ENCODE peak calls at places on chromosomes 6 and 20, in four cellular contexts. D is IMR-90, F is psoas muscle, X is heart right ventricle. C is an unnamed sample.
A peak's percentile ranks its signal among the peaks of the same experiment; 100 is the strongest.

GRCh38 chr6:150418825-150419594 is 50.2 kb downstream of the IYD start:
- DNase-seq in X (peak; percentile 75), D (peak; percentile 36), F (peak; percentile 76), C (peak; percentile 65)

GRCh38 chr6:34546551-34547321 is 9.4 kb downstream of the SPDEF start:
- DNase-seq in X (peak; percentile 66), F (no peak), D (no peak), C (no peak)

GRCh38 chr20:63022501-63022900 is 15.7 kb upstream of the BHLHE23 start:
- DNase-seq in X (no peak), D (no peak), F (peak; percentile 33), C (no peak)

GRCh38 chr6:132052096-132052495 is 100.9 kb upstream of the CCN2 start:
- DNase-seq in D (no peak), F (no peak), X (no peak), C (no peak)

GRCh38 chr20:36573103-36573797 is at the start of gene TGIF2:
- DNase-seq in F (peak; percentile 85), X (peak; percentile 84), D (peak; percentile 81), C (peak; percentile 99)

GRCh38 chr6:224350-224749 is 67.9 kb upstream of the DUSP22 start:
- DNase-seq in X (no peak), F (no peak), D (no peak), C (no peak)

GRCh38 chr6:81049425-81050042 is 702.9 kb downstream of the TENT5A start:
- DNase-seq in F (no peak), X (no peak), D (peak; percentile 8), C (no peak)

GRCh38 chr6:26021350-26022165 is 59.0 kb downstream of the TRIM38 start:
- DNase-seq in F (peak; percentile 92), X (peak; percentile 89), D (peak; percentile 93), C (peak; percentile 95)

GRCh38 chr6:108117427-108118358 is 43.2 kb upstream of the OSTM1 start:
- DNase-seq in F (peak; percentile 57), X (peak; percentile 33), D (peak; percentile 21), C (no peak)

GRCh38 chr6:71706523-71706922 is 179.8 kb upstream of the RIMS1 start:
- DNase-seq in X (no peak), D (no peak), F (no peak), C (no peak)

GRCh38 chr6:154508573-154509375 is 1.7 kb downstream of the CNKSR3 start:
- DNase-seq in X (no peak), F (no peak), D (peak; percentile 56), C (peak; percentile 49)

GRCh38 chr6:154506108-154506507 is 4.4 kb downstream of the CNKSR3 start:
- DNase-seq in D (no peak), F (no peak), X (no peak), C (no peak)

GRCh38 chr6:154504865-154505449 is 5.5 kb downstream of the CNKSR3 start:
- DNase-seq in X (no peak), F (no peak), D (no peak), C (no peak)

GRCh38 chr6:154509421-154510143 is 903 bp downstream of the CNKSR3 start:
- DNase-seq in X (peak; percentile 35), F (peak; percentile 53), D (no peak), C (peak; percentile 45)

DNA sequence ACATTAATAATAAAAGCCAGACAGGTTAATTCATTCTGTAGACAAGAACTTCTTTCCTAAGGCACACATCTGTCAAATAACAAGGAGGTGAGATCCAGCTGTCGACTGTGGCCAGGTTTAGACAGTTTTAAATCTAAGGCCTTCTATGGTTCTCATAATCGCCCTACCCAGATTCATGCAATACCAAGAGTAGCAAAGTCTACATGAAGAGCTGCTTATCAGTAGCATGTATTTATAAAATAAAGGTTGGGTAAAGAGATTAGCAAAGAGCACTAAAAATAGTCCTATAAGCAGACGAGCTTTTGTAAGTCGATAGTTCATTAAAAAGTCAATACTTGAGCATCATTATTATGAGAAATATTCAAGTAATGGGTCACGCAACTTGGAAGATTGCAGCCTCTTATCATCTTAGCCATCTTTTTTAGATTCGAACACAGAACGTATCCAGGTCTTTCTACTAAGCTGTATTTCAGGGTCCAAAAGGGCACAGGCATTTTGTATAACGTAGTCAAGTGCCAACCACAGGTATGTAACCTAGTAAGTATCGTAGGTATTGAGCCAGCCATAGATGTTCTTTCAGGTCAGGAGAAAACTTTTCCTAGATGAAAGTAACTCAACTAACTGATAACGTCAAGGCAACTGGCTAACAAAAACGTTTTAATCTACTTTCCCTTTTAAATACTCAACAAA is 3.1 kb downstream of the CNKSR3 start:
- DNase-seq in F (no peak), D (no peak), X (no peak), C (no peak)
- H3K4me1 ChIP-seq in F (peaks cover 6% of the 10 kb centered on the region), D (peaks cover 7% of the 10 kb centered on the region), X (peaks cover 53% of the 10 kb centered on the region), C (peaks cover 24% of the 10 kb centered on the region)

DNA sequence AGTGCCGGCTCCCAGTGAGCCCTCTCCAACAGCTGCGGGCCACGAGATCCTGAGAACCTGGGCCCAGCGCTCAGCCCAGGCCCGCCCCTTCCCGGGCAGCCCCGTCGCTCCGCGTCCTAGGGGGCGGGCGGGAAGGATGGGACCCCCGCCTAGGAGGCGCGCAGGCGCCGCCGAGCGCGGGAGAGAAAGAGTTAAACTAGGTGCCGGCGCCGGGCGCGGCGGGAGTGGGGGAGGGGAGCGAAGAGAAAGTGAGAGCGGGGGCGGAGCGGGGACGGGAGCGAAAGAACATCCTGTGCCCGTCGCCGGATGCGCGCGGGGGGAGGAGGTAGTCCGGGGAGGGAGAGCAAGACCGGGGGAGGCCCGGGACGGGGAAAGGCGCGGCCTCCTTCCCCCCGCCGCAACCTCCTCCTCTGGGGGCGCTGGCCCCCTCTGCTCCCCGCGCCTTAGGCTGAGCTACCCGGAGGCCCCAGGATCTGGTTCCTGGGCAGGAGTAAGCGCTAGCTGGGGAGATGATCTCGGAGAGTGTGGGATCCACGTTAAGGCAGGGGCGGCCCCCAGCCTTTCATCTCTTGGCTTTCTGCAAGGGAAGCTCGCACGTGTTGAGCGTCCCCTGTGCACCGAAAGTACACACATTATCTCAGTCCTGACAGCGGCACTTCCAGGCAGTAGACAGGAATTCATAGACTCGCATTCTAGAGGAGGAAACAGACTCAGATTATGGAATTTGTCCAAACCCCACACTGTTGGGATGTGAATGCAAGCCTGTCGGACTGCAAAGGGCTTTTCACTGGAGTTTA is 4.9 kb upstream of the ARMC12 start:
- DNase-seq in F (peak; percentile 99), X (peak; percentile 98), D (peak; percentile 83), C (peak; percentile 90)
- TF ChIP-seq CTCF in F (no peak), X (no peak), D (no peak), C (peak; percentile 3)

DNA sequence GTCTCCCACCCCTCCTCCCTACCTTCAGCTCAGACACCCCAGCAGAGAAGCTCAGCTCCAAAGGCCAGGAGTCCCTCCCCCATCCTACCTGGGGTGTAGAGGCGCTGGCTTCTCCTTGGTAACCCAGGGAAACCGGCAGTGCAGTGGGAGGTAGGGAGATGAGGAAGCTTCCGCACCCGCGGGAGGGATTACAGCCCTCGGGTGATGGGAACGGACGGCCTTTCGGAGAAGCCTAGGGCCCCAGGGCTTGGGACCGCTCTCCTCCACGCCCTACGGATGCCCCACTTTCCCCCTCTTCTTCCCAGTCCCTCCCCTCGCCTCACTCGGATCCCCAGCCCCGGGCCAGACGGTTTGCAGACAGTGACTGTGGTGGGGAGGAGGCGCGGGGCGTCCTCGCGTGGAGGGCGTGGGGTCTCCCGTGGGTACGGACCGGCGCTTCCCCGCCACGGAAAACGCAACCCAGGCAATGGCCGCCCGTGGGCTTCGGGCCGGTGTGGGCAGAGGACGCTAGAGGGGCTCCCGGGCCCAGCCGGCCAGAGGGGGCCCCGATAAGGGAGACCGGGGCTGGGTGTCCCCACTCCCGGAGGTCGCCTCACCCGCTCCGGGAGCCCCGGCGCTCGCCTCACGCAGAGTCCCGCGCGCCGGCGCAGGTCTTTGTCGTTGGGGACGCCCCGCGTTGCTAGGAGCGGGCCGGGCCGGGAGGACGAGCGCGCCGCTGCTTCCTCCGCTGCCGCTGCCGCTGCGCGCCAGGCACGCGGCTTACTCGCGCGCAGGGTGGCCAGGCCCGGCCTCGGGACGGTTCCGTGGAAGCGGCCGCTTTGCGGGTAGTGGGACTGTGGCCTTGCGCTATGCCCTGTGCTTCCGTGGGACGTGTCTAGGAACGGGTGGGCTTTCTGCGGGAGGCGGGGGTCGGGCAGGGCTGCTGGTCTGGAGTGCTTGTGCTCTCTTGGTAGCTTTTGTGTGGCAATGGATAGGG is 15.8 kb downstream of the AARS2 start:
- DNase-seq in X (peak; percentile 51), F (peak; percentile 66), D (peak; percentile 29), C (peak; percentile 54)
- H3K4me3 ChIP-seq in X (peak overlapping the region; percentile 59), F (peak overlapping the region; percentile 70), D (peak overlapping the region; percentile 65), C (peak overlapping the region; percentile 49)

DNA sequence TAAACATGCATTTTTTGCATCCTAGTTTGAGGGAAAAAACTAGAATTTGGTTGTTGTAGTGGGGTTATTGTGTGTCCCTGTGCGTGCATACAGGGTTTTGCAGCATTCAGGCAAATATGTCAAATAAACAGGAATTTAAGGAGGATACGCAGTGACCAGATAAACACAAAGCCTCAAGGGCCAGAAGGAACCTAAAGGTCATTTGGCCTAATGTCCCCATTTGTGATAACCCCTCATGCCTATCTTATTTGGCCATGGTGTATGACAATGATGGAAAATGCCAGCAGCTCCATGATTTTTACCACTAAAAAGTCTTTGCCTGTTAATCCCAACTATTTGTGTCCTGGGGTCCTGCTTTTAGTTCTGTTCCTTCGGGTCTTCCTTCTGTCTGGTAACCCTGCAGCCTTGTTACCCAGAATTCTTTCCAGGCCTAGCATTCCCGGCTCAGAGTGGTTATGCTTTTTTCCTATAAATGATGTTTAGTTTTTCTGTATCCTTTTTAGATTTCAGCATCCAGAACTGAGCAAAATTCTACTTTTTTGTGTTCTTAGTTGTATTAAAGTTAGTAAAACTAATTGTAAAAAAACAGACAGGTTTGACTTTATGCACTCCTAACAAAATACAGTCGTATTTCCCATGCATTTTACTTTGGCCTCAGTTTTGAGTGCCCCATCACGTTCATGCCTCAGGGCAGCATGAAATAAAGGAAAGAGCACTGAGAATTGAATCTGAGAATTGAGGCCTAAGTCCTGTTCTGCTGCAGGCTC is 4.4 kb downstream of the STX16 start:
- DNase-seq in D (no peak), X (no peak), F (no peak), C (no peak)
- H3K4me1 ChIP-seq in D (peaks cover 4% of the 10 kb centered on the region), X (peaks cover 77% of the 10 kb centered on the region), F (peaks cover 71% of the 10 kb centered on the region), C (peaks cover 9% of the 10 kb centered on the region)

GRCh38 chr6:36427781-36428345 is 14.8 kb downstream of the PXT1 start:
- DNase-seq in F (no peak), D (peak; percentile 63), X (no peak), C (peak; percentile 40)

GRCh38 chr6:36431197-36431596 is 11.5 kb downstream of the PXT1 start:
- DNase-seq in F (no peak), D (no peak), X (no peak), C (no peak)

GRCh38 chr6:36426622-36427021 is 16.0 kb downstream of the PXT1 start:
- DNase-seq in F (no peak), D (no peak), X (no peak), C (no peak)

GRCh38 chr6:36430351-36430750 is 12.3 kb downstream of the PXT1 start:
- DNase-seq in X (no peak), F (no peak), D (peak; percentile 67), C (peak; percentile 73)

DNA sequence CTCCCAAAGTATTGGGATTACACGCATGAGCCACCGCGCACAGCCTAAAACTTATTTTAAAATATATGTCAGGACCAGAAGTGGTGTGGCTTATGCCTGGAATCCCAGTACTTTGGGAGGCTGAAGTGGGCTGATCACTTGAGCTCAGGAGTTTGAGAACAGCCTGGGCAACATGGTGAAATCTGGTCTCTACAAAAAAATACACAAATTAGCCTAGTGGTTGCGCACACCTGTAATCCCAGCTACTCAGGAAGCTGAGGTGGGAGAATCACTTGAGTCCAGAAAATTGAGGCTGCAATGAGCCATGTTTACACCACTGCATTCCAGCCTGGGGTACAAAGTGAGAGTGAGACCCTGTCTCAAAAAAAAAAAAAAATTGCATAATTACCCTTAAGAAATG is 13.7 kb downstream of the PXT1 start:
- DNase-seq in F (no peak), X (no peak), D (no peak), C (no peak)
- TF ChIP-seq CTCF in F (no peak), X (peak; percentile 42), D (peak; percentile 25), C (no peak)

GRCh38 chr6:90284745-90285481 is 11.7 kb downstream of the BACH2 start:
- DNase-seq in X (no peak), D (peak; percentile 70), F (no peak), C (no peak)
- H3K4me3 ChIP-seq in X (peak overlapping the region; percentile 43), D (peak overlapping the region; percentile 4), F (peak overlapping the region; percentile 59), C (no peak overlapping the region)

GRCh38 chr6:83767033-83767432 is 58.1 kb upstream of the SNAP91 start:
- DNase-seq in F (no peak), D (no peak), X (no peak), C (no peak)
- H3K4me1 ChIP-seq in F (no peaks in the 10 kb centered on the region), D (no peaks in the 10 kb centered on the region), X (no peaks in the 10 kb centered on the region), C (no peaks in the 10 kb centered on the region)

C was measured in Caco-2.